ENCODE peak calls at places on chromosomes 12 and 14, in five cellular contexts. K, D, U, S and Y are unnamed samples.

GRCh38 chr14:80215756-80216581 is 4.7 kb upstream of the DIO2 start:
- DNase-seq in S (no peak), D (no peak), K (peak; percentile 5), U (no peak), Y (peak; percentile 35)

GRCh38 chr12:121132601-121133481 is at the start of gene P2RX7:
- DNase-seq in U (peak; percentile 42), S (peak; percentile 16), D (peak; percentile 69), K (no peak), Y (peak; percentile 88)

GRCh38 chr12:123139926-123140674 is 10.8 kb downstream of the PITPNM2 start:
- DNase-seq in D (peak; percentile 33), K (no peak), U (no peak), S (no peak), Y (peak; percentile 65)

GRCh38 chr12:54358945-54359761 is 5.1 kb downstream of the GPR84 start:
- DNase-seq in U (peak; percentile 97), K (peak; percentile 100), D (peak; percentile 96), S (peak; percentile 90), Y (peak; percentile 99)

GRCh38 chr12:93199831-93200236 is 177.9 kb upstream of the NUDT4 start:
- DNase-seq in S (no peak), D (no peak), K (no peak), U (no peak), Y (no peak)

GRCh38 chr12:122903704-122904034 is 7.7 kb upstream of the VPS37B start:
- DNase-seq in D (no peak), K (no peak), S (no peak), U (no peak), Y (no peak)

GRCh38 chr12:101051901-101052550 is 158.0 kb downstream of the SLC5A8 start:
- DNase-seq in K (no peak), D (peak; percentile 47), S (no peak), U (no peak), Y (peak; percentile 86)

GRCh38 chr14:88312262-88312661 is 10.8 kb downstream of the KCNK10 start:
- DNase-seq in K (no peak), D (no peak), S (no peak), U (no peak), Y (no peak)

GRCh38 chr14:76942288-76942778 is 86.2 kb downstream of the IRF2BPL start:
- DNase-seq in U (no peak), S (no peak), K (no peak), D (no peak), Y (no peak)

GRCh38 chr12:97748298-97748697 is 285.7 kb downstream of the RMST start:
- DNase-seq in K (peak; percentile 52), S (no peak), D (no peak), U (no peak), Y (no peak)